ENCODE peak calls at places on chromosomes 2 and 18, in nine cellular contexts. E, U, J, P, Q, Z, F, H and O are unnamed samples.
A peak's percentile ranks its signal among the peaks of the same experiment; 100 is the strongest.

GRCh38 chr18:5879479-5879882 is 15.8 kb downstream of the TMEM200C start:
- DNase-seq in E (peak; percentile 72), U (no peak), J (peak; percentile 23), P (no peak), Q (peak; percentile 32), Z (no peak), F (no peak), H (no peak), O (peak; percentile 41)

GRCh38 chr2:54081574-54081973 is 33.8 kb upstream of the ACYP2 start:
- DNase-seq in E (peak; percentile 95), U (no peak), J (no peak), P (no peak), Q (no peak), Z (no peak), F (no peak), H (no peak), O (no peak)

GRCh38 chr2:194096402-194096801 is 1560.6 kb upstream of the SLC39A10 start:
- DNase-seq in E (no peak), U (no peak), J (no peak), P (no peak), Q (no peak), Z (no peak), F (no peak), H (no peak), O (no peak)

GRCh38 chr2:134917958-134918517 is 584 bp upstream of the CCNT2 start:
- DNase-seq in E (no peak), U (peak; percentile 86), J (no peak), P (no peak), Q (peak; percentile 92), Z (peak; percentile 85), F (no peak), H (no peak), O (no peak)

GRCh38 chr2:95061119-95061512 is 35.6 kb downstream of the MAL start:
- DNase-seq in E (no peak), U (no peak), J (no peak), P (no peak), Q (no peak), Z (no peak), F (no peak), H (no peak), O (no peak)

GRCh38 chr2:59969161-59969560 is 584.3 kb downstream of the BCL11A start:
- DNase-seq in E (no peak), U (no peak), J (no peak), P (no peak), Q (no peak), Z (no peak), F (no peak), H (no peak), O (no peak)

GRCh38 chr2:121330921-121331320 is 45.9 kb upstream of the TFCP2L1 start:
- DNase-seq in E (no peak), U (no peak), J (no peak), P (no peak), Q (no peak), Z (no peak), F (no peak), H (no peak), O (no peak)

GRCh38 chr2:85439986-85440385 is 21.5 kb downstream of the SH2D6 start:
- DNase-seq in E (no peak), U (no peak), J (no peak), P (no peak), Q (no peak), Z (no peak), F (no peak), H (no peak), O (no peak)

GRCh38 chr2:236550298-236550697 is 19.3 kb upstream of the ACKR3 start:
- DNase-seq in E (no peak), U (no peak), J (no peak), P (no peak), Q (no peak), Z (no peak), F (no peak), H (no peak), O (no peak)

GRCh38 chr18:77857926-77858325 is 608.3 kb downstream of the GALR1 start:
- DNase-seq in E (no peak), U (no peak), J (no peak), P (no peak), Q (peak; percentile 40), Z (no peak), F (no peak), H (no peak), O (no peak)